ENCODE peak calls at places on chromosomes 11 and 22, in seven cellular contexts. F is neural progenitor cell; B is PC-9; S is progenitor cell of endocrine pancreas; C is CD8-positive, alpha-beta T cell; K is RWPE1; Z is NB4. Y is an unnamed sample.

GRCh38 chr11:46383974-46384701 is 2.7 kb downstream of the MDK start:
- DNase-seq in B (no peak), S (no peak), K (peak), Z (peak), F (no peak), C (no peak), Y (no peak)

GRCh38 chr11:113974741-113975470 is at the start of gene HTR3A:
- DNase-seq in Z (peak), B (peak), F (peak), S (peak), C (no peak), K (peak), Y (no peak)

GRCh38 chr11:128802358-128802981 is 64.6 kb downstream of the KCNJ1 start:
- DNase-seq in B (no peak), C (no peak), S (no peak), F (peak), K (peak), Z (no peak), Y (no peak)

GRCh38 chr11:126391970-126392637 is 36.6 kb downstream of the ST3GAL4 start:
- DNase-seq in K (no peak), S (no peak), C (no peak), F (peak), Z (peak), B (no peak), Y (no peak)

GRCh38 chr11:61120865-61121831 is 18.9 kb downstream of the CD5 start:
- DNase-seq in C (peak), B (no peak), K (no peak), F (no peak), Z (no peak), S (no peak), Y (no peak)

GRCh38 chr11:69352715-69353325 is 58.9 kb downstream of the MYEOV start:
- DNase-seq in B (peak), F (no peak), Z (peak), S (no peak), K (peak), C (no peak), Y (no peak)

GRCh38 chr11:110479445-110480101 is 49.8 kb downstream of the FDX1 start:
- DNase-seq in F (no peak), K (no peak), B (no peak), C (no peak), Z (peak), S (no peak), Y (no peak)

GRCh38 chr11:19279455-19279854 is 38.7 kb upstream of the E2F8 start:
- DNase-seq in S (no peak), Z (peak), C (no peak), F (no peak), B (no peak), K (no peak), Y (no peak)

GRCh38 chr11:96779030-96779429 is 389.2 kb downstream of the JRKL start:
- DNase-seq in B (no peak), F (no peak), Z (no peak), S (no peak), C (no peak), K (no peak), Y (no peak)

GRCh38 chr11:17694711-17695110 is 24.7 kb upstream of the MYOD1 start:
- DNase-seq in Z (no peak), B (no peak), K (no peak), S (no peak), C (no peak), F (no peak), Y (no peak)

GRCh38 chr11:119572481-119573424 is 149.8 kb upstream of the THY1 start:
- DNase-seq in K (peak), Z (no peak), F (no peak), S (no peak), C (no peak), B (peak), Y (no peak)

GRCh38 chr11:62706841-62707240 is 383 bp downstream of the BSCL2 start:
- DNase-seq in S (no peak), F (no peak), Z (no peak), K (no peak), B (no peak), C (no peak), Y (no peak)

GRCh38 chr11:62705880-62706831 is 1.1 kb downstream of the BSCL2 start:
- DNase-seq in C (peak), K (peak), F (peak), B (peak), Z (peak), S (peak), Y (peak)

GRCh38 chr11:62707277-62707771 is at the start of the genes BSCL2 and GNG3:
- DNase-seq in C (no peak), B (no peak), F (peak), K (no peak), S (no peak), Z (peak), Y (no peak)

GRCh38 chr11:62702241-62702640 is 5.0 kb downstream of the BSCL2 start:
- DNase-seq in C (no peak), F (no peak), Z (no peak), S (no peak), B (no peak), K (no peak), Y (no peak)

DNA sequence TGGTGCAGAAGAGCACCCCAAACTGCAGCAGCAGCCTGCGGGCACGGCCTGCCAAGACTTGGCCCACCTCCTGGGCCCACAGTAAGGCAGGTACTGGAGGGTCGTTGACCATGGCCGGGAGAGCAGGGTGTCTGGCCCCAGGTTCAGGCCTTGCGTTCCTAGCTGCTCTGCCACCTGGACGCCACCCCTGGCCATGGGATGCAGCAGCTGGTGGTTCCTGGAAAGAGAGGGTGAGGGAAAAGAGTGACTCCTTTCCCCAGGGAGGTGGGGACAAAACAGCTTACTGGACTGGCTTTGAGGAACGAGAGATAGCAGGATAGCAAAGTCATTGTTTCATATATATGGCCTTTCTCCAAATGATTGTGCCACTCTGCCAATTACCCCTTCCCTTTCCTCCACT is 1.8 kb downstream of the BSCL2 start:
- DNase-seq in Z (peak), K (no peak), B (peak), C (no peak), S (no peak), F (no peak), Y (no peak)
- TF ChIP-seq CTCF in Z (no peak), K (no peak), B (no peak), C (no peak), S (no peak), F (no peak), Y (no peak)

GRCh38 chr22:46036558-46037408 is 59.8 kb upstream of the WNT7B start:
- DNase-seq in C (peak), S (peak), K (no peak), Z (peak), B (peak), F (peak), Y (no peak)
- TF ChIP-seq CTCF in C (peak), S (no peak), K (peak), Z (peak), B (peak), F (peak), Y (no peak)

DNA sequence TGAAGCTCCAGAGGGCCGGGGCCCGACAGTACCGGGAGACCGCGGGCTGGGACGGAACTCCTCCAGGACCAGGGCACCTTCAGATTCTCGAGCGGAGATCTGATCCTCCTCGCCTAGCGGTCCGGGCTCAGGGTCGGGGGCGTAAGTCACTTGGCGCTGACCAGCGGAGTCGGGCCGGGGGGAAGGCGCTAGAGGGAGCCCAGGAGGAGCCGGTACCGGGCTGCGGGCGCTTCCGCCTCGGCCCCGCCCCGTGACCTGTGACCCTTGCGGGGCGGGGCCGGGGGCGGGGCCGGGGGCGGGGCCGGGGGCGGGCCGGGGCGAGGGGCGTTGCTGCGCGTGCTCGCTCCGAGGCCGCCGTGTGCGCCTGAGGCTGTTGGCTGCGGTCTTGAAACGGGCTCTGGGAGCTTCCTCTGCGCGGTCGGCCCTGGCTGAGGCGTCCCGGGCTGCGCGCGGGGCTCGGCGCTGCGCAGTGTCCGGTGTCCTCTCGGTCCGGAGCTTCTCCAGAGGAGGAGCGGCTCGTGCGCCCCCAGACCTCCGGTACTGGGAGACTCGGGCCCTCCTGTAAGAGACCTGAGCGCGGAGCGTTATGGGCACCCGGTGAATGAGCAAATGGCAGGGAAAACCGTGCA is at the start of gene ARSA:
- DNase-seq in B (peak), C (peak), K (peak), F (peak), S (peak), Z (peak), Y (peak)
- TF ChIP-seq CTCF in B (peak), C (no peak), K (peak), F (peak), S (no peak), Z (peak), Y (no peak)

GRCh38 chr22:22767876-22768602 is 119.6 kb upstream of the IGLL5 start:
- DNase-seq in Z (no peak), S (no peak), C (no peak), B (no peak), K (no peak), F (peak), Y (no peak)
- TF ChIP-seq CTCF in Z (no peak), S (peak), C (no peak), B (no peak), K (no peak), F (peak), Y (no peak)

DNA sequence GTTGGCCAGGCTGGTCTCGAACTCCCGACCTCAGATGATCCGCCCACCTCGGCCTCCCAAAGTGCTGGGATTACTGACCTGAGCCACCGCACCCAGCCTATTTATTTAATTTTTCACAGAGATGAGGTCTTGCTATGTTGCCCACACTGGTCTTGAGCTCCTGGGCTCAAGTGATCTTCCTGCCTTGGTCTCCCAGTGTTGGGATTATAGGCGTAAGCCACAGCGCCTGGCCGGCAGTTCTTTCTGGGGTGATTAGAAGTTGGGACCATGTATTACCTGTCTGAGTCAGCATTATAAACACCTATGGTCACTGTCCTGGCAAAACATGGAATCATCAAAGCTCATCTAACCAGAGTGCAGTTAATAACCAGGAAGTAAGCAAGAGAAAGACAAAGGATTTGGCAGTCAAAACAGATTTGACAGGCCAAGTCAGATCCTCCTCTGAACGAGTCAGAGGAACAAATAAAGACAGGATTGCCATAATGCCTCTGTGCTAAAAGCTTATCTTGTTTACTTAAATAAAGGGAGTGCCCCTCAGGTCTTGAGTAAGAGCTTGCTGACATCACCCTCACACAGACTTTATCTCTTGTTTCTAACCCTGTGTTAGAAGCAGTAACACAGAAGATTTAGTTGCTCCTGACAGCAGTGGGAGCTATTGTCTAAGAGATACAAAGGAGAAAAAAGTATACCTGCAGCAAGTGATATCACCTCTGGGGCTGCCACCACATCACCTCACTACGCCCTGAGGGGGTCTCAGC is 3.7 kb downstream of the SERPIND1 start:
- DNase-seq in B (peak), Z (peak), K (peak), S (no peak), C (no peak), F (no peak), Y (no peak)
- TF ChIP-seq CTCF in B (no peak), Z (no peak), K (no peak), S (no peak), C (no peak), F (no peak), Y (no peak)

DNA sequence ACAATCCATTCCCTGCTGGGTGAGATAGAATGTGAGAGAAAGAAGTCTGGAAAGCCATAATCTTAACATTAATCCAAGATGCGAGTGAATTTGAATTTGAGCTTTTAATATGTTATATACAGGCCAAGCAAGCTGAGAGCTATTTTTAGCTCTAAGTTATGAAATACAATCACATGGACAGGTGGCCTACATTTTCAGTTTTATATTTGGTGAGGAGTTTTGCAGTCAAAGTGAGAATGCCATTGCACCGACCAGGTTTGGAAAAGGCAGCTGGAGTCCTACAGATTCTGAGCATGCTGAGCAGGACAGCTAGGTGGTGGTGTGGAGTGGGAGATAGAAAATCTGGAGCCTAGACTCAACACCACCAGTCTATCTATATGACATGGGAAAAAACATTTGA is 12.0 kb downstream of the OR5B21 start:
- DNase-seq in S (no peak), B (no peak), C (no peak), K (no peak), Z (no peak), F (no peak), Y (no peak)
- TF ChIP-seq CTCF in S (no peak), B (no peak), C (no peak), K (no peak), Z (no peak), F (no peak), Y (no peak)

GRCh38 chr22:44259366-44260215 is 53.2 kb downstream of the SHISAL1 start:
- DNase-seq in F (no peak), C (no peak), Z (no peak), B (no peak), K (no peak), S (no peak), Y (no peak)
- TF ChIP-seq CTCF in F (no peak), C (no peak), Z (no peak), B (peak), K (no peak), S (no peak), Y (no peak)

GRCh38 chr11:83158474-83158786 is 1.5 kb downstream of the PCF11 start:
- DNase-seq in F (no peak), Z (no peak), K (no peak), S (no peak), C (no peak), B (no peak), Y (no peak)
- TF ChIP-seq CTCF in F (no peak), Z (no peak), K (no peak), S (no peak), C (no peak), B (no peak), Y (no peak)